ENCODE peak calls at places on chromosomes 3 and 15, in seven cellular contexts. W, M, N, O, E, I and B are unnamed samples.

GRCh38 chr15:63729115-63729884 is 104.4 kb downstream of the HERC1 start:
- DNase-seq in N (no peak), W (no peak), E (no peak), O (no peak), I (no peak), M (no peak), B (no peak)

GRCh38 chr3:27644936-27645335 is 77.2 kb downstream of the EOMES start:
- DNase-seq in W (no peak), N (no peak), E (no peak), O (no peak), I (no peak), M (peak; percentile 18), B (no peak)

GRCh38 chr15:76973362-76973743 is 21.6 kb upstream of the PSTPIP1 start:
- DNase-seq in O (peak; percentile 39), N (peak; percentile 42), W (no peak), E (peak; percentile 37), I (no peak), M (peak; percentile 16), B (peak; percentile 85)

GRCh38 chr3:114519415-114519814 is 225.6 kb downstream of the TIGIT start:
- DNase-seq in M (peak; percentile 77), O (no peak), I (no peak), N (no peak), W (no peak), E (no peak), B (no peak)

GRCh38 chr3:85170646-85171045 is 211.9 kb downstream of the CADM2 start:
- DNase-seq in O (no peak), M (no peak), W (no peak), N (no peak), E (no peak), I (no peak), B (no peak)

GRCh38 chr3:9754678-9755077 is 4.9 kb downstream of the OGG1 start:
- DNase-seq in M (no peak), W (no peak), O (no peak), N (peak; percentile 63), I (no peak), E (no peak), B (no peak)

GRCh38 chr3:184058029-184058428 is 5.2 kb downstream of the HTR3C start:
- DNase-seq in M (peak; percentile 53), O (no peak), N (peak; percentile 68), E (no peak), I (peak; percentile 20), W (no peak), B (no peak)

GRCh38 chr3:169660709-169661566 is 2.6 kb downstream of the MECOM start:
- DNase-seq in N (no peak), O (no peak), I (no peak), E (no peak), W (no peak), M (peak; percentile 29), B (no peak)

GRCh38 chr3:101676765-101677435 is at the start of gene ZBTB11:
- DNase-seq in O (no peak), E (peak; percentile 100), M (peak; percentile 100), W (no peak), I (peak; percentile 100), N (peak; percentile 99), B (peak; percentile 99)

GRCh38 chr15:31082771-31083393 is 18.6 kb downstream of the TRPM1 start:
- DNase-seq in M (no peak), I (no peak), E (no peak), W (no peak), O (no peak), N (no peak), B (no peak)

GRCh38 chr15:23566070-23567050 is 886 bp downstream of the MKRN3 start:
- DNase-seq in O (no peak), N (peak; percentile 74), M (peak; percentile 60), W (peak; percentile 87), E (no peak), I (no peak), B (peak; percentile 81)

GRCh38 chr15:77531191-77532000 is 101.3 kb downstream of the LINGO1 start:
- DNase-seq in E (no peak), M (no peak), I (no peak), W (no peak), N (no peak), O (no peak), B (no peak)

GRCh38 chr3:63908081-63908736 is 4.0 kb downstream of the SCAANT1 start:
- DNase-seq in M (peak; percentile 42), W (no peak), N (no peak), O (no peak), E (no peak), I (no peak), B (no peak)

GRCh38 chr15:101232677-101233076 is 19.2 kb downstream of the CHSY1 start:
- DNase-seq in N (no peak), I (no peak), O (no peak), E (no peak), W (no peak), M (no peak), B (no peak)

GRCh38 chr3:146883292-146883691 is 278.1 kb upstream of the PLSCR5 start:
- DNase-seq in W (peak; percentile 26), I (no peak), M (no peak), O (no peak), E (no peak), N (no peak), B (no peak)

GRCh38 chr3:46276497-46277099 is 34.3 kb downstream of the CCR3 start:
- DNase-seq in N (peak; percentile 52), O (no peak), E (peak; percentile 63), I (no peak), M (no peak), W (peak; percentile 3), B (peak; percentile 73)

GRCh38 chr3:128335621-128336296 is 130.9 kb downstream of the DNAJB8 start:
- DNase-seq in O (no peak), I (no peak), M (no peak), E (no peak), W (peak; percentile 77), N (no peak), B (no peak)

GRCh38 chr15:92091155-92091734 is 237.7 kb downstream of the SLCO3A1 start:
- DNase-seq in N (no peak), E (no peak), O (no peak), M (peak; percentile 18), I (peak; percentile 4), W (peak; percentile 56), B (peak; percentile 27)

GRCh38 chr3:13045904-13046568 is 27.2 kb downstream of the IQSEC1 start:
- DNase-seq in N (no peak), I (no peak), M (no peak), W (peak; percentile 84), O (no peak), E (no peak), B (peak; percentile 85)

GRCh38 chr15:62403164-62403809 is 238.2 kb upstream of the C2CD4B start:
- DNase-seq in O (no peak), N (peak; percentile 85), M (peak; percentile 77), W (no peak), E (no peak), I (no peak), B (no peak)

GRCh38 chr3:195451373-195452000 is 8.7 kb upstream of the ACAP2 start:
- DNase-seq in E (no peak), W (peak; percentile 91), I (no peak), N (no peak), M (no peak), O (no peak), B (no peak)

GRCh38 chr15:52208306-52208946 is 17.2 kb upstream of the GNB5 start:
- DNase-seq in O (no peak), M (peak; percentile 51), I (peak; percentile 41), E (peak; percentile 47), W (peak; percentile 28), N (peak; percentile 83), B (peak; percentile 87)

GRCh38 chr3:106004137-106004600 is 135.4 kb upstream of the CBLB start:
- DNase-seq in W (no peak), M (peak; percentile 91), N (peak; percentile 71), I (no peak), E (no peak), O (no peak), B (no peak)

GRCh38 chr15:44712108-44713005 is 1.0 kb downstream of the B2M start:
- DNase-seq in W (peak; percentile 5), O (peak; percentile 22), E (no peak), M (peak; percentile 79), N (peak; percentile 79), I (peak; percentile 67), B (peak; percentile 86)

GRCh38 chr3:58306662-58307286 is 454 bp downstream of the HTD2 start:
- DNase-seq in O (no peak), M (peak; percentile 41), E (peak; percentile 3), N (peak; percentile 18), I (peak; percentile 4), W (no peak), B (peak; percentile 41)

GRCh38 chr3:109025896-109026295 is 72.2 kb upstream of the GUCA1C start:
- DNase-seq in W (no peak), E (no peak), M (peak; percentile 43), N (no peak), O (no peak), I (no peak), B (no peak)

GRCh38 chr3:72679540-72680198 is 168.6 kb downstream of the SHQ1 start:
- DNase-seq in E (no peak), N (peak; percentile 28), W (no peak), I (no peak), M (peak; percentile 81), O (no peak), B (no peak)

GRCh38 chr3:180358179-180358578 is 243.8 kb upstream of the TTC14 start:
- DNase-seq in I (no peak), W (no peak), M (peak; percentile 55), N (peak; percentile 84), E (no peak), O (no peak), B (no peak)